ENCODE peak calls at places on chromosome 17, in nine cellular contexts. Q is kidney epithelial cell; Z is stimulated activated effector memory CD8-positive, alpha-beta T cell treated with anti-CD3 and anti-CD28 coated beads, Interleukin-12 subunit alpha, Interleukin-12 subunit beta, amount 100 ng/mL, for 72 hours; I is activated T-helper 1 cell treated with Interleukin-2 at 50 U/mL for 16 hours; X is NCI-H1417; A is dorsolateral prefrontal cortex; W is activated T-cell treated with anti-CD3 and anti-CD28 coated beads for 24 hours; O is MCF 10A; H is fibroblast of the aortic adventitia. T is an unnamed sample.

GRCh38 chr17:13994050-13994449 is 75.3 kb upstream of the COX10 start:
- DNase-seq in W (no peak), I (no peak), O (no peak), X (no peak), Q (no peak), Z (no peak), H (no peak), A (no peak), T (no peak)

GRCh38 chr17:66307257-66307656 is 4.8 kb downstream of the PRKCA start:
- DNase-seq in Q (no peak), H (no peak), I (no peak), A (no peak), O (no peak), W (no peak), X (no peak), Z (no peak), T (no peak)

GRCh38 chr17:75881678-75882454 is 3.5 kb upstream of the TRIM47 start:
- DNase-seq in Q (no peak), O (no peak), W (no peak), Z (no peak), H (no peak), I (no peak), A (no peak), X (no peak), T (no peak)

GRCh38 chr17:78592991-78593329 is 15.8 kb upstream of the DNAH17 start:
- DNase-seq in A (no peak), H (no peak), W (no peak), I (no peak), Z (no peak), O (no peak), Q (no peak), X (no peak), T (no peak)

GRCh38 chr17:38428150-38428642 is at the start of gene ARHGAP23:
- DNase-seq in A (peak; percentile 82), O (peak; percentile 21), W (no peak), Z (peak; percentile 59), X (peak; percentile 47), I (peak; percentile 13), Q (no peak), H (peak; percentile 68), T (no peak)

GRCh38 chr17:1683489-1683888 is 1.2 kb downstream of the PRPF8 start:
- DNase-seq in I (no peak), Z (no peak), A (no peak), Q (no peak), W (no peak), H (no peak), O (no peak), X (no peak), T (no peak)

GRCh38 chr17:48244121-48244711 is 136.7 kb downstream of the SNX11 start:
- DNase-seq in Q (peak; percentile 69), Z (no peak), A (no peak), O (no peak), W (no peak), I (no peak), X (no peak), H (no peak), T (no peak)

GRCh38 chr17:66538776-66539175 is 236.4 kb downstream of the PRKCA start:
- DNase-seq in X (no peak), A (no peak), W (no peak), Z (no peak), O (no peak), H (no peak), I (no peak), Q (no peak), T (no peak)

GRCh38 chr17:29048440-29049360 is 5.8 kb downstream of the PIPOX start:
- DNase-seq in A (no peak), W (no peak), Q (no peak), X (peak; percentile 88), I (no peak), O (no peak), H (no peak), Z (no peak), T (peak; percentile 44)

GRCh38 chr17:39739020-39739884 is 1.5 kb downstream of the GRB7 start:
- DNase-seq in Q (no peak), X (peak; percentile 90), H (no peak), O (peak; percentile 90), A (no peak), W (no peak), Z (no peak), I (no peak), T (no peak)

GRCh38 chr17:19309701-19310100 is 52.8 kb downstream of the B9D1 start:
- DNase-seq in I (no peak), Q (no peak), Z (no peak), H (no peak), W (no peak), X (no peak), O (no peak), A (no peak), T (no peak)

GRCh38 chr17:70168044-70168978 is 1.0 kb upstream of the KCNJ2 start:
- DNase-seq in Z (no peak), A (peak; percentile 73), I (no peak), X (peak; percentile 77), Q (peak; percentile 47), W (no peak), H (peak; percentile 70), O (peak; percentile 73), T (peak; percentile 56)

GRCh38 chr17:16352838-16353701 is at the start of gene CENPV:
- DNase-seq in Z (peak; percentile 77), I (peak; percentile 60), Q (no peak), W (peak; percentile 55), O (peak; percentile 27), A (peak; percentile 65), H (peak; percentile 16), X (peak; percentile 85), T (no peak)

GRCh38 chr17:62994931-62995330 is 28.9 kb downstream of the TANC2 start:
- DNase-seq in H (peak; percentile 45), Q (no peak), Z (no peak), I (no peak), W (no peak), A (no peak), O (no peak), X (no peak), T (no peak)

GRCh38 chr17:75288784-75289121 is 480 bp downstream of the SLC25A19 start:
- DNase-seq in I (no peak), A (no peak), Q (no peak), X (peak; percentile 90), Z (no peak), W (no peak), H (no peak), O (peak; percentile 51), T (no peak)

GRCh38 chr17:64599187-64599676 is 62.9 kb downstream of the SMURF2 start:
- DNase-seq in Q (no peak), A (no peak), Z (peak; percentile 73), H (no peak), I (peak; percentile 31), O (no peak), W (peak; percentile 33), X (no peak), T (no peak)

GRCh38 chr17:15289285-15290185 is 24.4 kb upstream of the PMP22 start:
- DNase-seq in W (no peak), X (peak; percentile 51), I (no peak), Q (no peak), O (peak; percentile 92), Z (no peak), H (peak; percentile 39), A (no peak), T (peak; percentile 41)

GRCh38 chr17:62680541-62681052 is 53.1 kb downstream of the MRC2 start:
- DNase-seq in O (no peak), X (no peak), Q (no peak), W (no peak), I (no peak), Z (no peak), A (no peak), H (no peak), T (no peak)

GRCh38 chr17:49676276-49676868 is 1.5 kb downstream of the SPOP start:
- DNase-seq in I (no peak), Z (no peak), O (no peak), W (no peak), Q (no peak), A (no peak), H (peak; percentile 34), X (peak; percentile 8), T (peak; percentile 40)